ENCODE peak calls at places on chromosomes 3 and 15, in five cellular contexts. R is H7; P is stimulated activated CD4-positive, alpha-beta T cell treated with anti-CD3 and anti-CD28 coated beads, TNF-alpha, amount 100 ng/mL, for 1 hour; G is AG08396; S is NCI-H1417 treated with DMSO at 0.1 percent for 48 hours. B is an unnamed sample.

GRCh38 chr3:107188262-107188661 is 189.0 kb upstream of the CCDC54 start:
- DNase-seq in R (no peak), P (no peak), G (no peak), S (no peak), B (no peak)

GRCh38 chr15:71705151-71705550 is 105.2 kb upstream of the NR2E3 start:
- DNase-seq in R (peak), P (no peak), G (no peak), S (no peak), B (no peak)

GRCh38 chr3:3309836-3310235 is 130.3 kb upstream of the CRBN start:
- DNase-seq in R (no peak), P (no peak), G (no peak), S (no peak), B (no peak)

GRCh38 chr3:4376499-4376898 is 73.3 kb downstream of the SETMAR start:
- DNase-seq in R (no peak), P (no peak), G (no peak), S (no peak), B (no peak)

GRCh38 chr3:159928692-159929091 is 59.9 kb upstream of the IL12A start:
- DNase-seq in R (no peak), P (no peak), G (peak), S (no peak), B (no peak)

GRCh38 chr3:168839692-168840091 is 744.0 kb upstream of the GOLIM4 start:
- DNase-seq in R (peak), P (no peak), G (no peak), S (no peak), B (no peak)

GRCh38 chr3:108008106-108008505 is 82.7 kb downstream of the CD47 start:
- DNase-seq in R (no peak), P (no peak), G (no peak), S (no peak), B (no peak)

GRCh38 chr15:85854345-85855097 is 59.8 kb upstream of the KLHL25 start:
- DNase-seq in R (peak), P (no peak), G (peak), S (peak), B (no peak)

GRCh38 chr15:92881838-92882696 is 18.1 kb upstream of the CHD2 start:
- DNase-seq in R (peak), P (peak), G (peak), S (peak), B (peak)

GRCh38 chr15:86493884-86494283 is 414.2 kb downstream of the AGBL1 start:
- DNase-seq in R (no peak), P (no peak), G (no peak), S (no peak), B (no peak)

GRCh38 chr15:91950631-91951384 is 97.3 kb downstream of the SLCO3A1 start:
- DNase-seq in R (no peak), P (no peak), G (no peak), S (no peak), B (no peak)

GRCh38 chr3:153714588-153715285 is 406.5 kb upstream of the ARHGEF26 start:
- DNase-seq in R (no peak), P (no peak), G (no peak), S (no peak), B (no peak)

GRCh38 chr15:76363251-76363650 is 26.7 kb downstream of the ISL2 start:
- DNase-seq in R (no peak), P (no peak), G (no peak), S (no peak), B (no peak)

GRCh38 chr15:85964471-85964870 is 115.2 kb upstream of the AGBL1 start:
- DNase-seq in R (no peak), P (no peak), G (no peak), S (no peak), B (no peak)

GRCh38 chr3:193872265-193872753 is 263.6 kb upstream of the HES1 start:
- DNase-seq in R (no peak), P (no peak), G (peak), S (no peak), B (no peak)

GRCh38 chr3:124200336-124200901 is 208.5 kb upstream of the ROPN1 start:
- DNase-seq in R (no peak), P (no peak), G (no peak), S (no peak), B (no peak)

GRCh38 chr15:48963524-48964113 is at the start of gene SHC4:
- DNase-seq in R (peak), P (no peak), G (peak), S (peak), B (no peak)

GRCh38 chr3:10529809-10530208 is 24.4 kb upstream of the ATP2B2 start:
- DNase-seq in R (no peak), P (no peak), G (no peak), S (no peak), B (no peak)

GRCh38 chr3:39275052-39275451 is 4.8 kb downstream of the CX3CR1 start:
- DNase-seq in R (no peak), P (no peak), G (no peak), S (no peak), B (no peak)

GRCh38 chr15:100692259-100692658 is 89.9 kb downstream of the ASB7 start:
- DNase-seq in R (no peak), P (no peak), G (no peak), S (no peak), B (no peak)

GRCh38 chr3:7112523-7113056 is 251.7 kb downstream of the GRM7 start:
- DNase-seq in R (no peak), P (no peak), G (no peak), S (no peak), B (no peak)

GRCh38 chr15:73849641-73850040 is 23.7 kb upstream of the TBC1D21 start:
- DNase-seq in R (no peak), P (no peak), G (no peak), S (no peak), B (no peak)

GRCh38 chr3:65928110-65928509 is 110.6 kb downstream of the MAGI1 start:
- DNase-seq in R (no peak), P (no peak), G (no peak), S (no peak), B (no peak)

GRCh38 chr3:65963787-65964707 is 74.7 kb downstream of the MAGI1 start:
- DNase-seq in R (peak), P (no peak), G (peak), S (no peak), B (peak)

GRCh38 chr15:66940368-66940767 is 125.0 kb upstream of the SMAD3 start:
- DNase-seq in R (no peak), P (no peak), G (no peak), S (no peak), B (peak)

GRCh38 chr15:30001592-30001991 is 81.2 kb upstream of the GOLGA8J start:
- DNase-seq in R (no peak), P (no peak), G (no peak), S (no peak), B (no peak)

GRCh38 chr3:47513125-47513929 is at the start of gene ELP6:
- DNase-seq in R (peak), P (peak), G (peak), S (peak), B (peak)

GRCh38 chr15:71448688-71449114 is 333.4 kb downstream of the THSD4 start:
- DNase-seq in R (peak), P (no peak), G (peak), S (peak), B (no peak)

GRCh38 chr15:26891448-26891881 is 24.6 kb downstream of the GABRA5 start:
- DNase-seq in R (peak), P (no peak), G (peak), S (peak), B (no peak)

GRCh38 chr15:26260517-26261133 is 397.5 kb upstream of the ATP10A start:
- DNase-seq in R (peak), P (peak), G (peak), S (no peak), B (no peak)

GRCh38 chr15:92451225-92451825 is 57.6 kb downstream of the ST8SIA2 start:
- DNase-seq in R (no peak), P (no peak), G (peak), S (no peak), B (no peak)

GRCh38 chr3:131922356-131922755 is 112.5 kb downstream of the CPNE4 start:
- DNase-seq in R (no peak), P (no peak), G (no peak), S (no peak), B (no peak)

GRCh38 chr3:61861410-61861809 is 300.0 kb downstream of the PTPRG start:
- DNase-seq in R (no peak), P (no peak), G (no peak), S (no peak), B (no peak)

GRCh38 chr3:141231923-141232861 is 567 bp downstream of the PXYLP1 start:
- DNase-seq in R (peak), P (no peak), G (peak), S (no peak), B (no peak)

GRCh38 chr3:46853441-46854410 is 9.5 kb downstream of the MYL3 start:
- DNase-seq in R (no peak), P (no peak), G (no peak), S (no peak), B (no peak)

GRCh38 chr3:29557825-29558224 is 277.0 kb downstream of the RBMS3 start:
- DNase-seq in R (no peak), P (no peak), G (no peak), S (no peak), B (no peak)

GRCh38 chr15:28128036-28128435 is 28.9 kb upstream of the OCA2 start:
- DNase-seq in R (no peak), P (no peak), G (no peak), S (no peak), B (no peak)

GRCh38 chr15:78360426-78360825 is 20.3 kb downstream of the CRABP1 start:
- DNase-seq in R (no peak), P (no peak), G (no peak), S (no peak), B (no peak)

GRCh38 chr3:183823963-183824362 is 1.4 kb downstream of the MAP6D1 start:
- DNase-seq in R (peak), P (no peak), G (no peak), S (no peak), B (no peak)